ENCODE peak calls at places on chromosomes 7 and 10, in nine cellular contexts. C is kidney glomerular epithelial cell; Q is adrenal gland; R is epithelial cell of esophagus; D is psoas muscle; Y is astrocyte of the hippocampus; N is memory B cell; V is Ammon's horn; K is activated CD4-positive, alpha-beta T cell treated with anti-CD3 and anti-CD28 coated beads, Interleukin-2, amount 50 U/mL, for 48 hours. F is an unnamed sample.

GRCh38 chr10:17200035-17200884 is 1.2 kb downstream of the TRDMT1 start:
- DNase-seq in C (peak; percentile 75), Q (no peak), R (no peak), D (no peak), Y (peak; percentile 45), N (peak; percentile 7), V (no peak), K (no peak), F (peak; percentile 33)

GRCh38 chr7:12647364-12648219 is 39.8 kb upstream of the ARL4A start:
- DNase-seq in C (no peak), Q (peak; percentile 82), R (peak; percentile 84), D (no peak), Y (peak; percentile 68), N (no peak), V (no peak), K (no peak), F (peak; percentile 86)

GRCh38 chr7:332646-333398 is 42.9 kb downstream of the FOXL3 start:
- DNase-seq in C (peak; percentile 4), Q (peak; percentile 46), R (peak; percentile 73), D (peak; percentile 89), Y (peak; percentile 89), N (peak; percentile 57), V (peak; percentile 76), K (peak; percentile 95), F (peak; percentile 68)

GRCh38 chr10:72886596-72887522 is 6.7 kb upstream of the OIT3 start:
- DNase-seq in C (no peak), Q (no peak), R (peak; percentile 23), D (no peak), Y (no peak), N (no peak), V (peak; percentile 33), K (peak; percentile 6), F (peak; percentile 3)

GRCh38 chr10:121414366-121414765 is 183.9 kb downstream of the FGFR2 start:
- DNase-seq in C (no peak), Q (no peak), R (no peak), D (no peak), Y (peak; percentile 66), N (no peak), V (no peak), K (no peak), F (no peak)

GRCh38 chr10:122258136-122259074 is 12.7 kb upstream of the BTBD16 start:
- DNase-seq in C (peak; percentile 10), Q (no peak), R (no peak), D (no peak), Y (peak; percentile 68), N (no peak), V (no peak), K (no peak), F (peak; percentile 5)

GRCh38 chr7:26224359-26224758 is 22.8 kb downstream of the CBX3 start:
- DNase-seq in C (no peak), Q (no peak), R (no peak), D (no peak), Y (no peak), N (no peak), V (no peak), K (no peak), F (no peak)

GRCh38 chr7:374706-375490 is 84.9 kb downstream of the FOXL3 start:
- DNase-seq in C (no peak), Q (peak; percentile 3), R (no peak), D (peak; percentile 28), Y (no peak), N (no peak), V (no peak), K (no peak), F (no peak)

F was measured in A172.